ENCODE peak calls at places on chromosome 17, in seven cellular contexts. M is left colon, N is globus pallidus, A is lung microvascular endothelial cell, S is activated T-helper 1 cell treated with Interleukin-2 at 50 U/mL for 16 hours, Y is NCI-H446, E is amygdala. G is an unnamed sample.

GRCh38 chr17:286571-286970 is 66.0 kb downstream of the RPH3AL start:
- DNase-seq in M (no peak), N (no peak), A (no peak), S (no peak), Y (no peak), E (no peak), G (no peak)

GRCh38 chr17:50834786-50835562 is 412 bp upstream of the WFIKKN2 start:
- DNase-seq in M (no peak), N (no peak), A (peak), S (no peak), Y (no peak), E (no peak), G (peak)

GRCh38 chr17:3750926-3751325 is 27.2 kb downstream of the HASPIN start:
- DNase-seq in M (no peak), N (no peak), A (no peak), S (peak), Y (no peak), E (no peak), G (no peak)

GRCh38 chr17:29573871-29574731 is 5.6 kb downstream of the TP53I13 start:
- DNase-seq in M (peak), N (peak), A (no peak), S (no peak), Y (no peak), E (no peak), G (no peak)

GRCh38 chr17:28247671-28248556 is 71.1 kb upstream of the TMEM97 start:
- DNase-seq in M (no peak), N (no peak), A (no peak), S (no peak), Y (no peak), E (no peak), G (no peak)

GRCh38 chr17:41772218-41772585 is 14.3 kb downstream of the JUP start:
- DNase-seq in M (peak), N (no peak), A (no peak), S (no peak), Y (no peak), E (no peak), G (no peak)

GRCh38 chr17:49187301-49187700 is 23.1 kb downstream of the GNGT2 start:
- DNase-seq in M (no peak), N (no peak), A (no peak), S (no peak), Y (no peak), E (no peak), G (no peak)

GRCh38 chr17:81558941-81559806 is 7.0 kb upstream of the FAAP100 start:
- DNase-seq in M (no peak), N (no peak), A (peak), S (no peak), Y (no peak), E (no peak), G (no peak)

GRCh38 chr17:8894673-8895578 is 27.5 kb upstream of the PIK3R6 start:
- DNase-seq in M (peak), N (peak), A (peak), S (no peak), Y (peak), E (no peak), G (peak)

GRCh38 chr17:17515921-17516295 is 19.7 kb upstream of the RASD1 start:
- DNase-seq in M (no peak), N (no peak), A (no peak), S (no peak), Y (no peak), E (no peak), G (no peak)

G was measured in GM13977.